ENCODE peak calls at places on chromosome 13, in eight cellular contexts. B is suprapubic skin, H is uterus, W is HCT116, M is transverse colon, A is heart left ventricle, L is IMR-90, D is body of pancreas. N is an unnamed sample.

GRCh38 chr13:24053505-24054251 is 106.8 kb upstream of the SPATA13 start:
- DNase-seq in B (no peak), H (peak), W (peak), M (peak), A (no peak), L (peak), D (peak), N (no peak)

GRCh38 chr13:25175431-25175830 is 3.3 kb upstream of the AMER2 start:
- DNase-seq in B (no peak), H (no peak), W (no peak), M (no peak), A (no peak), L (no peak), D (no peak), N (no peak)

GRCh38 chr13:76968041-76968440 is 19.7 kb downstream of the ACOD1 start:
- DNase-seq in B (no peak), H (no peak), W (no peak), M (no peak), A (no peak), L (no peak), D (no peak), N (no peak)

GRCh38 chr13:42836930-42837329 is 55.5 kb downstream of the FAM216B start:
- DNase-seq in B (no peak), H (no peak), W (peak), M (peak), A (no peak), L (peak), D (peak), N (no peak)

GRCh38 chr13:113086031-113086750 is 19.4 kb upstream of the F7 start:
- DNase-seq in B (no peak), H (no peak), W (no peak), M (no peak), A (peak), L (peak), D (no peak), N (peak)

GRCh38 chr13:86445584-86446140 is 646.4 kb upstream of the SLITRK6 start:
- DNase-seq in B (no peak), H (no peak), W (no peak), M (no peak), A (no peak), L (no peak), D (no peak), N (no peak)

GRCh38 chr13:40539954-40540706 is 126.3 kb downstream of the FOXO1 start:
- DNase-seq in B (no peak), H (no peak), W (peak), M (no peak), A (no peak), L (peak), D (peak), N (no peak)

GRCh38 chr13:69857188-69857821 is 250.3 kb upstream of the ATXN8OS start:
- DNase-seq in B (no peak), H (no peak), W (peak), M (no peak), A (no peak), L (peak), D (no peak), N (no peak)

GRCh38 chr13:77448689-77449088 is 86.8 kb upstream of the SCEL start:
- DNase-seq in B (no peak), H (no peak), W (no peak), M (peak), A (no peak), L (no peak), D (no peak), N (no peak)

GRCh38 chr13:37473035-37473434 is 125.5 kb downstream of the POSTN start:
- DNase-seq in B (no peak), H (no peak), W (no peak), M (no peak), A (no peak), L (no peak), D (no peak), N (no peak)
- TF ChIP-seq CTCF in B (no peak), H (no peak), W (peak), M (no peak), A (no peak), L (no peak), D (no peak), N (no peak)

GRCh38 chr13:111789420-111789819 is 277.5 kb upstream of the SOX1 start:
- DNase-seq in B (no peak), H (no peak), W (no peak), M (no peak), A (peak), L (no peak), D (no peak), N (peak)

GRCh38 chr13:111791131-111791530 is 275.8 kb upstream of the SOX1 start:
- DNase-seq in B (no peak), H (no peak), W (no peak), M (no peak), A (no peak), L (no peak), D (no peak), N (no peak)

GRCh38 chr13:111792956-111793355 is 274.0 kb upstream of the SOX1 start:
- DNase-seq in B (no peak), H (no peak), W (no peak), M (no peak), A (peak), L (no peak), D (no peak), N (peak)

GRCh38 chr13:111790621-111791020 is 276.3 kb upstream of the SOX1 start:
- DNase-seq in B (no peak), H (no peak), W (no peak), M (no peak), A (peak), L (no peak), D (no peak), N (peak)

DNA sequence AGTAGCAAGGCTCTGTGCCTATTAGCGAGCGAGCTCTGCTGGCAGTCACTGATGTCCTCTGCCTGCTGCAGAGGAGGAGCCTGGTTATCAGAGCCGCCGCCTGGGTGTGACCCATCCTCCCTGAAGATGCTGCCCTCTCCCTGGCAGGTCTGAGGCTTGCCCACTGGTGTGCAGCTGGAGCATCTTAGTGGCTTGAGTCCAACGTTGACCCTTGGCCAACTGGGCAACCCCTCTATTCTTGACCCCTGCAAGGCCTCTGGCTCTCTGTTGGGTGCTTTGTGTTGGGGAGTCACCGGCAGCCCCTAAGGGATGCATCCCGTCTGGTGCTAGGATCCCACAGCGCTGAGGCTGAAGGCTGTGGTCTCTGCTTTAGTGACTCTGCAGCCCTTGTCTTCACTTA is 277.9 kb upstream of the SOX1 start:
- DNase-seq in B (no peak), H (no peak), W (no peak), M (no peak), A (peak), L (no peak), D (no peak), N (peak)
- H3K27ac ChIP-seq in B (no peak), H (no peak), W (no peak), M (no peak), A (no peak), L (no peak), D (no peak), N (no peak)

GRCh38 chr13:111114362-111115050 is 604 bp upstream of the ARHGEF7 start:
- DNase-seq in B (peak), H (peak), W (no peak), M (peak), A (peak), L (peak), D (peak), N (peak)

GRCh38 chr13:111115051-111115840 is at the start of gene ARHGEF7:
- DNase-seq in B (no peak), H (peak), W (no peak), M (no peak), A (no peak), L (no peak), D (no peak), N (no peak)

GRCh38 chr13:111116830-111117229 is 1.7 kb downstream of the ARHGEF7 start:
- DNase-seq in B (no peak), H (no peak), W (no peak), M (no peak), A (no peak), L (peak), D (no peak), N (no peak)

GRCh38 chr13:111117289-111117688 is 2.2 kb downstream of the ARHGEF7 start:
- DNase-seq in B (no peak), H (no peak), W (no peak), M (no peak), A (no peak), L (no peak), D (no peak), N (no peak)

GRCh38 chr13:111115841-111116500 is 861 bp downstream of the ARHGEF7 start:
- DNase-seq in B (peak), H (peak), W (no peak), M (peak), A (peak), L (peak), D (peak), N (no peak)
- TF ChIP-seq POLR2A in B (no peak), H (peak), W (no peak), M (no peak), A (no peak), L (no peak), D (no peak), N (no peak)

GRCh38 chr13:109933476-109933875 is 147.1 kb upstream of the IRS2 start:
- DNase-seq in B (no peak), H (no peak), W (no peak), M (no peak), A (no peak), L (no peak), D (no peak), N (no peak)
- TF ChIP-seq CTCF in B (no peak), H (no peak), W (no peak), M (no peak), A (no peak), L (no peak), D (no peak), N (no peak)

GRCh38 chr13:20501139-20501538 is 24.5 kb downstream of the CRYL1 start:
- DNase-seq in B (no peak), H (no peak), W (no peak), M (no peak), A (no peak), L (no peak), D (no peak), N (no peak)

GRCh38 chr13:20498129-20498528 is 27.5 kb downstream of the CRYL1 start:
- DNase-seq in B (no peak), H (no peak), W (no peak), M (no peak), A (no peak), L (no peak), D (no peak), N (no peak)

GRCh38 chr13:20497376-20497775 is 28.3 kb downstream of the CRYL1 start:
- DNase-seq in B (no peak), H (no peak), W (no peak), M (no peak), A (no peak), L (no peak), D (no peak), N (no peak)

GRCh38 chr13:20499986-20500385 is 25.7 kb downstream of the CRYL1 start:
- DNase-seq in B (no peak), H (no peak), W (no peak), M (no peak), A (no peak), L (peak), D (no peak), N (no peak)

GRCh38 chr13:20498659-20499058 is 27.0 kb downstream of the CRYL1 start:
- DNase-seq in B (no peak), H (no peak), W (no peak), M (no peak), A (no peak), L (no peak), D (no peak), N (no peak)
- H3K27ac ChIP-seq in B (no peak), H (no peak), W (no peak), M (no peak), A (no peak), L (no peak), D (no peak), N (no peak)

N was measured in spleen.